ENCODE peak calls at places on chromosomes 1 and 21, in four cellular contexts. H is activated CD8-positive, alpha-beta T cell treated with anti-CD3 and anti-CD28 coated beads for 36 hours; Z is lower lobe of right lung; W is CD8-positive, alpha-beta T cell. J is an unnamed sample.

GRCh38 chr1:18732686-18733085 is 102.0 kb downstream of the PAX7 start:
- DNase-seq in H (no peak), Z (no peak), W (no peak), J (no peak)

GRCh38 chr21:36820176-36821031 is 121.5 kb downstream of the SIM2 start:
- DNase-seq in H (no peak), Z (no peak), W (no peak), J (no peak)

GRCh38 chr1:24043345-24044032 is 63.4 kb upstream of the SRSF10 start:
- DNase-seq in H (no peak), Z (no peak), W (no peak), J (no peak)

GRCh38 chr1:53835491-53835890 is 2.6 kb downstream of the NDC1 start:
- DNase-seq in H (no peak), Z (no peak), W (no peak), J (no peak)

GRCh38 chr1:89047734-89048133 is 17.3 kb downstream of the GBP1 start:
- DNase-seq in H (no peak), Z (no peak), W (no peak), J (no peak)

GRCh38 chr1:8423702-8424538 is 106.0 kb downstream of the SLC45A1 start:
- DNase-seq in H (peak; percentile 81), Z (peak; percentile 62), W (peak; percentile 74), J (no peak)

GRCh38 chr1:100710881-100711660 is 8.5 kb upstream of the VCAM1 start:
- DNase-seq in H (no peak), Z (no peak), W (no peak), J (no peak)

GRCh38 chr1:235052067-235053008 is 76.3 kb downstream of the TOMM20 start:
- DNase-seq in H (no peak), Z (peak; percentile 43), W (no peak), J (peak; percentile 39)

GRCh38 chr1:228141871-228142615 is 2.0 kb downstream of the GUK1 start:
- DNase-seq in H (peak; percentile 33), Z (no peak), W (peak; percentile 47), J (peak; percentile 88)

GRCh38 chr1:54459140-54459539 is 52.9 kb upstream of the SSBP3 start:
- DNase-seq in H (no peak), Z (no peak), W (no peak), J (no peak)

GRCh38 chr1:221284028-221284427 is 404.8 kb downstream of the HLX start:
- DNase-seq in H (no peak), Z (no peak), W (no peak), J (no peak)

GRCh38 chr1:207129053-207129452 is 25.0 kb downstream of the C4BPA start:
- DNase-seq in H (no peak), Z (no peak), W (no peak), J (no peak)

GRCh38 chr1:5513891-5514515 is 478.2 kb downstream of the NPHP4 start:
- DNase-seq in H (no peak), Z (no peak), W (no peak), J (no peak)

GRCh38 chr1:200260587-200261335 is 149.1 kb downstream of the ZNF281 start:
- DNase-seq in H (no peak), Z (no peak), W (no peak), J (no peak)

GRCh38 chr1:63269571-63269970 is 52.8 kb upstream of the FOXD3 start:
- DNase-seq in H (no peak), Z (no peak), W (no peak), J (no peak)

GRCh38 chr1:182628657-182629056 is 24.5 kb upstream of the RGS16 start:
- DNase-seq in H (no peak), Z (no peak), W (no peak), J (no peak)

GRCh38 chr1:73662526-73662925 is 535.5 kb downstream of the LRRIQ3 start:
- DNase-seq in H (no peak), Z (no peak), W (no peak), J (no peak)

GRCh38 chr1:221723018-221723917 is 18.6 kb downstream of the DUSP10 start:
- DNase-seq in H (peak; percentile 35), Z (no peak), W (no peak), J (no peak)

GRCh38 chr1:161001068-161001467 is 19.9 kb downstream of the F11R start:
- DNase-seq in H (no peak), Z (no peak), W (no peak), J (no peak)

GRCh38 chr21:36097427-36098230 is 27.8 kb downstream of the CBR1 start:
- DNase-seq in H (no peak), Z (no peak), W (no peak), J (no peak)

GRCh38 chr1:45913183-45913924 is 109.9 kb downstream of the MAST2 start:
- DNase-seq in H (peak; percentile 18), Z (no peak), W (no peak), J (no peak)

GRCh38 chr1:153683853-153684252 is 5.4 kb downstream of the NPR1 start:
- DNase-seq in H (no peak), Z (peak; percentile 10), W (no peak), J (no peak)

GRCh38 chr1:14571810-14572767 is 26.4 kb upstream of the KAZN start:
- DNase-seq in H (peak; percentile 20), Z (no peak), W (no peak), J (no peak)

GRCh38 chr1:200090252-200091159 is 63.0 kb downstream of the NR5A2 start:
- DNase-seq in H (no peak), Z (no peak), W (no peak), J (no peak)

GRCh38 chr1:92298573-92299476 is at the start of the genes GLMN and RPAP2:
- DNase-seq in H (peak; percentile 75), Z (peak; percentile 90), W (peak; percentile 84), J (peak; percentile 92)
- TF ChIP-seq CTCF in H (peak; percentile 31), Z (no peak), W (no peak), J (peak; percentile 69)

GRCh38 chr1:10980094-10980577 is 32.3 kb upstream of the TARDBP start:
- DNase-seq in H (no peak), Z (peak; percentile 86), W (no peak), J (no peak)
- TF ChIP-seq CTCF in H (no peak), Z (peak; percentile 46), W (no peak), J (peak; percentile 79)

GRCh38 chr1:215606564-215607168 is 39.6 kb downstream of the KCTD3 start:
- DNase-seq in H (no peak), Z (no peak), W (no peak), J (no peak)
- TF ChIP-seq CTCF in H (peak; percentile 50), Z (peak; percentile 53), W (no peak), J (peak; percentile 87)

GRCh38 chr21:43355925-43356289 is 71.0 kb downstream of the SIK1 start:
- DNase-seq in H (peak; percentile 58), Z (no peak), W (no peak), J (no peak)

GRCh38 chr21:43359081-43359822 is 67.7 kb downstream of the SIK1 start:
- DNase-seq in H (no peak), Z (no peak), W (no peak), J (no peak)

GRCh38 chr21:43360441-43361126 is 66.3 kb downstream of the SIK1 start:
- DNase-seq in H (no peak), Z (no peak), W (no peak), J (no peak)

GRCh38 chr21:43355196-43355924 is 71.6 kb downstream of the SIK1 start:
- DNase-seq in H (no peak), Z (no peak), W (no peak), J (no peak)

GRCh38 chr21:43357708-43358430 is 69.1 kb downstream of the SIK1 start:
- DNase-seq in H (no peak), Z (no peak), W (no peak), J (no peak)
- TF ChIP-seq CTCF in H (no peak), Z (no peak), W (no peak), J (no peak)

GRCh38 chr1:184449916-184450315 is 63.1 kb downstream of the C1orf21 start:
- DNase-seq in H (no peak), Z (no peak), W (no peak), J (no peak)

GRCh38 chr1:184442260-184442659 is 55.4 kb downstream of the C1orf21 start:
- DNase-seq in H (no peak), Z (no peak), W (no peak), J (no peak)

GRCh38 chr1:184443624-184444023 is 56.8 kb downstream of the C1orf21 start:
- DNase-seq in H (no peak), Z (no peak), W (no peak), J (no peak)

GRCh38 chr1:184447651-184448185 is 60.9 kb downstream of the C1orf21 start:
- DNase-seq in H (no peak), Z (no peak), W (no peak), J (no peak)

GRCh38 chr1:184445997-184446396 is 59.2 kb downstream of the C1orf21 start:
- DNase-seq in H (no peak), Z (no peak), W (no peak), J (no peak)
- TF ChIP-seq CTCF in H (no peak), Z (no peak), W (no peak), J (no peak)

GRCh38 chr1:223665592-223666312 is at the start of gene CAPN8:
- DNase-seq in H (no peak), Z (no peak), W (no peak), J (no peak)

GRCh38 chr1:223674119-223674890 is 8.8 kb upstream of the CAPN8 start:
- DNase-seq in H (no peak), Z (no peak), W (no peak), J (no peak)

GRCh38 chr1:223669003-223669402 is 3.5 kb upstream of the CAPN8 start:
- DNase-seq in H (no peak), Z (no peak), W (no peak), J (no peak)

GRCh38 chr1:223667484-223668182 is 2.1 kb upstream of the CAPN8 start:
- DNase-seq in H (no peak), Z (no peak), W (no peak), J (no peak)

DNA sequence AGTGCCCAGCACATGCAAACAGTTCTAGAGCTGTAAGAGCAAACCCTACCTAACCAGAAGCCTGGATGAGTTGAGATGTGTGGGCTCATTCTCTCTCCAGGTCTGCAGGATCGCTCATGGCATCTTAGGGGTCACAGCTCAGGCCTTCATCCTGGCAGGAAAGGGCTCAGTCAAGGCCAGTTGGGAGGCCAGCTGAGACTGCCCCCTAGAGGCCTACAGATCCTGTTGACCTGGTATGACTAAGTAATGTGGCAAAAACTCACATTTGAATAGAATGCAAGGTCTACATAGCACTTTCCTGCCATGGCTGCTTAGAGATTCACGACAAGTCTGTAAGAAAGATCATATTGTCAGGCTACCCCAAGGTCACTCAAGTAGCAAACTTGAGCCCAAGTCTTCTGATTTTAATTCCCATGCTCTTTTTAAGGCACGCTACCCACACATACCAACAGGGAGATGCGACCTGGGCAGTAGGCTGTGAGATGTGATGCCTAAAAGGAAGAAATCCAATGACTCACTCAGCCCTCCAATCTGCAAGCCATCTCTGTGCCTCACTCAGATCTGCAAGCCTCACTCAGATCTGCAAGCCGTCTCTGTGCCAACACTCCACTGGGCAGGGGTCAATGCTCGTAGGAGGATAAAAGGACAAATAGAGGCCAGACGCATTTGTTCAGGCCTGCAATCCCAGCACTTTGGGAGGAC is 5.1 kb upstream of the CAPN8 start:
- DNase-seq in H (peak; percentile 48), Z (peak; percentile 62), W (no peak), J (no peak)
- TF ChIP-seq CTCF in H (peak; percentile 39), Z (peak; percentile 52), W (no peak), J (peak; percentile 61)

J was measured in chondrocyte.